ENCODE peak calls at places on chromosomes 1 and 21, in nine cellular contexts. One of them, this sample, is unnamed.

GRCh38 chr1:42439940-42440339 is 15.9 kb downstream of the ZMYND12 start:
- DNase-seq in IMR-90: peak; percentile 82
- DNase-seq in pancreas: no peak
- DNase-seq in colonic mucosa: no peak
- DNase-seq in heart right ventricle: no peak
- DNase-seq in cardiac fibroblast: peak; percentile 41
- DNase-seq in AG09309: peak; percentile 52
- DNase-seq in sigmoid colon: no peak
- DNase-seq in PC-9: peak; percentile 94
- DNase-seq in this sample: peak; percentile 88

GRCh38 chr1:15848143-15848928 is 829 bp downstream of the SPEN start:
- DNase-seq in pancreas: peak; percentile 79
- DNase-seq in IMR-90: peak; percentile 23
- DNase-seq in AG09309: no peak
- DNase-seq in heart right ventricle: peak; percentile 30
- DNase-seq in sigmoid colon: peak; percentile 73
- DNase-seq in PC-9: no peak
- DNase-seq in cardiac fibroblast: no peak
- DNase-seq in colonic mucosa: peak; percentile 49
- DNase-seq in this sample: no peak

GRCh38 chr1:43776043-43776761 is 68.9 kb downstream of the ST3GAL3 start:
- DNase-seq in cardiac fibroblast: peak; percentile 78
- DNase-seq in IMR-90: peak; percentile 89
- DNase-seq in colonic mucosa: no peak
- DNase-seq in heart right ventricle: no peak
- DNase-seq in AG09309: peak; percentile 35
- DNase-seq in pancreas: no peak
- DNase-seq in sigmoid colon: no peak
- DNase-seq in PC-9: peak; percentile 58
- DNase-seq in this sample: peak; percentile 86

GRCh38 chr21:29613021-29613420 is 314.3 kb downstream of the BACH1 start:
- DNase-seq in pancreas: no peak
- DNase-seq in cardiac fibroblast: no peak
- DNase-seq in AG09309: no peak
- DNase-seq in IMR-90: peak; percentile 10
- DNase-seq in heart right ventricle: no peak
- DNase-seq in PC-9: no peak
- DNase-seq in colonic mucosa: no peak
- DNase-seq in sigmoid colon: no peak
- DNase-seq in this sample: peak; percentile 25

GRCh38 chr1:1968767-1969504 is 34.6 kb downstream of the CFAP74 start:
- DNase-seq in colonic mucosa: no peak
- DNase-seq in pancreas: no peak
- DNase-seq in heart right ventricle: no peak
- DNase-seq in sigmoid colon: no peak
- DNase-seq in cardiac fibroblast: no peak
- DNase-seq in AG09309: no peak
- DNase-seq in PC-9: no peak
- DNase-seq in IMR-90: no peak
- DNase-seq in this sample: no peak

GRCh38 chr1:244065960-244066388 is 14.9 kb downstream of the ZBTB18 start:
- DNase-seq in pancreas: no peak
- DNase-seq in cardiac fibroblast: peak; percentile 94
- DNase-seq in colonic mucosa: no peak
- DNase-seq in sigmoid colon: no peak
- DNase-seq in AG09309: peak; percentile 78
- DNase-seq in PC-9: no peak
- DNase-seq in heart right ventricle: no peak
- DNase-seq in IMR-90: peak; percentile 84
- DNase-seq in this sample: peak; percentile 77

GRCh38 chr21:14414932-14415508 is 32.1 kb upstream of the HSPA13 start:
- DNase-seq in PC-9: no peak
- DNase-seq in AG09309: no peak
- DNase-seq in sigmoid colon: no peak
- DNase-seq in IMR-90: no peak
- DNase-seq in colonic mucosa: no peak
- DNase-seq in heart right ventricle: no peak
- DNase-seq in cardiac fibroblast: no peak
- DNase-seq in pancreas: no peak
- DNase-seq in this sample: no peak

GRCh38 chr1:217626321-217626720 is 4.6 kb downstream of the GPATCH2 start:
- DNase-seq in colonic mucosa: no peak
- DNase-seq in IMR-90: no peak
- DNase-seq in heart right ventricle: no peak
- DNase-seq in pancreas: no peak
- DNase-seq in sigmoid colon: no peak
- DNase-seq in AG09309: no peak
- DNase-seq in PC-9: no peak
- DNase-seq in cardiac fibroblast: no peak
- DNase-seq in this sample: no peak

GRCh38 chr1:68495968-68496679 is 758 bp downstream of the DEPDC1 start:
- DNase-seq in cardiac fibroblast: no peak
- DNase-seq in IMR-90: no peak
- DNase-seq in heart right ventricle: no peak
- DNase-seq in sigmoid colon: no peak
- DNase-seq in AG09309: no peak
- DNase-seq in pancreas: no peak
- DNase-seq in PC-9: peak; percentile 40
- DNase-seq in colonic mucosa: no peak
- DNase-seq in this sample: no peak

GRCh38 chr1:12539705-12540579 is 78.1 kb downstream of the DHRS3 start:
- DNase-seq in colonic mucosa: peak; percentile 57
- DNase-seq in heart right ventricle: peak; percentile 58
- DNase-seq in IMR-90: peak; percentile 93
- DNase-seq in AG09309: peak; percentile 96
- DNase-seq in sigmoid colon: peak; percentile 97
- DNase-seq in PC-9: no peak
- DNase-seq in cardiac fibroblast: peak; percentile 96
- DNase-seq in pancreas: peak; percentile 63
- DNase-seq in this sample: peak; percentile 94

GRCh38 chr21:42555756-42556438 is 42.2 kb downstream of the SLC37A1 start:
- DNase-seq in heart right ventricle: no peak
- DNase-seq in pancreas: peak; percentile 35
- DNase-seq in sigmoid colon: peak; percentile 40
- DNase-seq in colonic mucosa: no peak
- DNase-seq in PC-9: no peak
- DNase-seq in AG09309: no peak
- DNase-seq in IMR-90: no peak
- DNase-seq in cardiac fibroblast: no peak
- DNase-seq in this sample: no peak

GRCh38 chr21:31665397-31665796 is 5.9 kb downstream of the SOD1 start:
- DNase-seq in heart right ventricle: no peak
- DNase-seq in colonic mucosa: no peak
- DNase-seq in PC-9: no peak
- DNase-seq in sigmoid colon: no peak
- DNase-seq in IMR-90: peak; percentile 54
- DNase-seq in AG09309: no peak
- DNase-seq in cardiac fibroblast: peak; percentile 35
- DNase-seq in pancreas: no peak
- DNase-seq in this sample: peak; percentile 50

GRCh38 chr1:46077669-46078068 is 54.8 kb downstream of the PIK3R3 start:
- DNase-seq in sigmoid colon: no peak
- DNase-seq in pancreas: no peak
- DNase-seq in cardiac fibroblast: no peak
- DNase-seq in colonic mucosa: no peak
- DNase-seq in IMR-90: no peak
- DNase-seq in AG09309: no peak
- DNase-seq in heart right ventricle: no peak
- DNase-seq in PC-9: no peak
- DNase-seq in this sample: no peak

GRCh38 chr21:39703578-39703977 is 41.4 kb upstream of the IGSF5 start:
- DNase-seq in sigmoid colon: no peak
- DNase-seq in pancreas: no peak
- DNase-seq in heart right ventricle: no peak
- DNase-seq in AG09309: no peak
- DNase-seq in IMR-90: no peak
- DNase-seq in cardiac fibroblast: no peak
- DNase-seq in PC-9: no peak
- DNase-seq in colonic mucosa: no peak
- DNase-seq in this sample: no peak

GRCh38 chr1:58660105-58660504 is 39.8 kb downstream of the MYSM1 start:
- DNase-seq in colonic mucosa: no peak
- DNase-seq in AG09309: no peak
- DNase-seq in pancreas: no peak
- DNase-seq in cardiac fibroblast: no peak
- DNase-seq in PC-9: no peak
- DNase-seq in heart right ventricle: no peak
- DNase-seq in IMR-90: no peak
- DNase-seq in sigmoid colon: no peak
- DNase-seq in this sample: no peak

GRCh38 chr1:86703696-86704455 is 500 bp upstream of the SH3GLB1 start:
- DNase-seq in PC-9: peak; percentile 58
- DNase-seq in colonic mucosa: peak; percentile 53
- DNase-seq in AG09309: no peak
- DNase-seq in cardiac fibroblast: no peak
- DNase-seq in heart right ventricle: no peak
- DNase-seq in pancreas: no peak
- DNase-seq in IMR-90: no peak
- DNase-seq in sigmoid colon: peak; percentile 66
- DNase-seq in this sample: peak; percentile 28

DNA sequence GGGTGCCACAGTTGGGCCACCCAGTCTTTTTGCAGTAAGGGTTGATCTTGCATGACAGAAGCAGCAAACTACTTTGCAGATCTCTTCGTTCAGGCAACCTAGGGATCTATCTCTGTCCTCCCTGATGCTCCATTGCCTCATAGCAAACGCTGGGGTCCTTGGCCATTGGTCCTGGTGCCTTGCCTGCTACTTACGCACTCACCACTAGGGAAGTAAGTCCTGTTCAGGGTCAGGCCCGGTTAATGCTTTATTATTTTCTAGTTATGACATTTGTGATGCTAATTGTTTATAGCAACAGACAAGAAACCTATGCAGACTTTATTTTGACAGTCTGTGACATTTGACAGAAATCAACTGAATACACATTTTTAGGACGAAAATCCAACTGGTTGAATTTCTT is 326.5 kb upstream of the FMN2 start:
- DNase-seq in pancreas: no peak
- DNase-seq in colonic mucosa: no peak
- DNase-seq in IMR-90: no peak
- DNase-seq in AG09309: no peak
- DNase-seq in sigmoid colon: no peak
- DNase-seq in heart right ventricle: no peak
- DNase-seq in cardiac fibroblast: no peak
- DNase-seq in PC-9: no peak
- DNase-seq in this sample: no peak
- TF ChIP-seq CTCF in pancreas: no peak
- TF ChIP-seq CTCF in colonic mucosa: no peak
- TF ChIP-seq CTCF in IMR-90: no peak
- TF ChIP-seq CTCF in AG09309: no peak
- TF ChIP-seq CTCF in sigmoid colon: no peak
- TF ChIP-seq CTCF in heart right ventricle: no peak
- TF ChIP-seq CTCF in cardiac fibroblast: no peak
- TF ChIP-seq CTCF in PC-9: no peak
- TF ChIP-seq CTCF in this sample: no peak

DNA sequence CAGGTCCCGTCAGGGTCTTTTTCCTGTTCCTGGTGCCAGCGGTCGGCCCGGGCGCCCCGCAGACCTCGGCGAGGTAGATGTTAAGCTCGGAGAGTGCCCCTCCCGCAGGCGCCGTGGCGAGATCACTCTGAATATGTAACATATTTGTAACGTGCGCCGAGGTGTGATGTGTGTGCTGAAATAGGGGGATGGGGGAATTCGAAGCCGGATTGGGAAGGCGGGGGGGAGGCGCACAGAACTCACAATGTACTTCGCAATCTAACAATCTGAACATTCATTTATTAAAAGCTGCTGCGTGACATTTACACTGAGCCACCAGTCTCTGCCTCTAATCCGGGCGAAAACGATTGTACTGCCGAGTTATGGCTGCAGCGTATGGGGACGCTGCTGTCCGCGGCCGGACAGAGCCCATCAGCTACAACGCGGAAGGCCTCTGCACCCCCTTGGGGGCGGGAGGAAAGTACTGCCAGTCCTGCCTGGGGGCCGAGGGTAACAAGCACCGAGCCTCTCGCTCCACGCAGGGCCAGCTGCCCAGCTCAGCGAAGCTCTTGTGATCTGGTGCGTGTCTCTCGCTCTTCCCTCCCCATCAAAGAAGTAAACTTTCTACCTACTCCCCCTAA is 8.3 kb upstream of the BARHL2 start:
- DNase-seq in sigmoid colon: no peak
- DNase-seq in AG09309: no peak
- DNase-seq in PC-9: no peak
- DNase-seq in IMR-90: no peak
- DNase-seq in colonic mucosa: no peak
- DNase-seq in cardiac fibroblast: no peak
- DNase-seq in pancreas: no peak
- DNase-seq in heart right ventricle: no peak
- DNase-seq in this sample: no peak
- H3K4me3 ChIP-seq in sigmoid colon: peak overlapping the region; percentile 25
- H3K4me3 ChIP-seq in AG09309: peak overlapping the region; percentile 21
- H3K4me3 ChIP-seq in PC-9: no peak overlapping the region
- H3K4me3 ChIP-seq in IMR-90: peak overlapping the region; percentile 15
- H3K4me3 ChIP-seq in colonic mucosa: no peak overlapping the region
- H3K4me3 ChIP-seq in cardiac fibroblast: no peak overlapping the region
- H3K4me3 ChIP-seq in pancreas: peak overlapping the region; percentile 45
- H3K4me3 ChIP-seq in heart right ventricle: peak overlapping the region; percentile 7
- H3K4me3 ChIP-seq in this sample: no peak overlapping the region

DNA sequence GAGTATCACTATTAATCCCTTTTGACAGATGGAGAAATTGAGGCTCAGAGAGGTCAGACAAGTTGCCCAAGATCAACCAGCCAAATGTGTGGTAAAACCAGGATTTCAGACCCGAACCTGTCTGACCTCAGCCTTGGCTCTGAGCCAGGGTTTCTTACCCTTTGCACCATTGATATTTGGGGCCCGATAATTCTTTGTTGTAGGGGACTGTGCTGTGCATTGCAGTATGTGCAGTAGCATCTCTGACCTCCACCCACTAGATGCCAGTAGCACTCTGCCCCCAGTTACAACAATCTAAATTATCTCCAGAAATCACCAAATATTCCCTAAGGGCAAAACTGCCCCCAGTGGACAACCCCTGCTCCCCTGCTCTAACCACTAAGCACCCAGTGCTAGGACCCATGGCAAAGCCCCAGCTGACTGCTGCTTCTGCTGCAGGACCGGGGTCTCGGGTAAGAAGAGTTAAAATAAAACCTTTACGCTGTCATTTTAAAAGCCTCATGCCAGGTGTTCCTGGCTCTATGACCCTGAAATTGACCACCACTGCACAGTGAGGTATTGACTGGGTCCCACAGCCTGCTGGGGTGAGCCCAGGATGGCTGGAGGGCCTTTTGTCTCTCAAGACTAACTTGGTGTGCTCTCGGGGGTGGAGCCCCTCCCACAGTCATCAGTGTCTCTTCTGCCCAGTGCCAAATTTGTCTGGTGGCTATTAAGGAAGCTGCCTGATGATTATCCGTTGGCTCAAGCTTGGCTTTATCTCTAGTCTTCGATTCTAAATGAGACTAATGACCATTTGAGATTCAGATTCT is 5.6 kb upstream of the MAN1C1 start:
- DNase-seq in IMR-90: peak; percentile 21
- DNase-seq in sigmoid colon: no peak
- DNase-seq in pancreas: no peak
- DNase-seq in colonic mucosa: no peak
- DNase-seq in heart right ventricle: no peak
- DNase-seq in AG09309: no peak
- DNase-seq in PC-9: no peak
- DNase-seq in cardiac fibroblast: peak; percentile 42
- DNase-seq in this sample: peak; percentile 37
- TF ChIP-seq CTCF in IMR-90: peak; percentile 55
- TF ChIP-seq CTCF in sigmoid colon: no peak
- TF ChIP-seq CTCF in pancreas: no peak
- TF ChIP-seq CTCF in colonic mucosa: no peak
- TF ChIP-seq CTCF in heart right ventricle: no peak
- TF ChIP-seq CTCF in AG09309: peak; percentile 53
- TF ChIP-seq CTCF in PC-9: peak; percentile 30
- TF ChIP-seq CTCF in cardiac fibroblast: peak; percentile 36
- TF ChIP-seq CTCF in this sample: peak; percentile 42

GRCh38 chr21:34078915-34079314 is 5.5 kb downstream of the MRPS6 start:
- DNase-seq in colonic mucosa: peak; percentile 67
- DNase-seq in heart right ventricle: no peak
- DNase-seq in IMR-90: no peak
- DNase-seq in pancreas: no peak
- DNase-seq in PC-9: no peak
- DNase-seq in cardiac fibroblast: no peak
- DNase-seq in sigmoid colon: no peak
- DNase-seq in AG09309: no peak
- DNase-seq in this sample: no peak
- H3K4me3 ChIP-seq in colonic mucosa: no peak overlapping the region
- H3K4me3 ChIP-seq in heart right ventricle: no peak overlapping the region
- H3K4me3 ChIP-seq in IMR-90: no peak overlapping the region
- H3K4me3 ChIP-seq in pancreas: no peak overlapping the region
- H3K4me3 ChIP-seq in PC-9: no peak overlapping the region
- H3K4me3 ChIP-seq in cardiac fibroblast: no peak overlapping the region
- H3K4me3 ChIP-seq in sigmoid colon: no peak overlapping the region
- H3K4me3 ChIP-seq in AG09309: no peak overlapping the region
- H3K4me3 ChIP-seq in this sample: no peak overlapping the region